ENCODE peak calls at places on chromosomes 16 and 17, in five cellular contexts. M, T, F, P and O are unnamed samples.

GRCh38 chr17:76982408-76983074 is 114.3 kb downstream of the MGAT5B start:
- DNase-seq in T (no peak), P (no peak), M (no peak), F (no peak), O (no peak)

GRCh38 chr16:57648125-57648524 is 19.7 kb downstream of the ADGRG1 start:
- DNase-seq in F (no peak), M (no peak), P (no peak), T (no peak), O (peak; percentile 34)

GRCh38 chr17:2055494-2056220 is 754 bp downstream of the HIC1 start:
- DNase-seq in P (peak; percentile 71), F (no peak), M (peak; percentile 99), T (no peak), O (no peak)

GRCh38 chr16:2008631-2009301 is 855 bp downstream of the ZNF598 start:
- DNase-seq in P (peak; percentile 84), T (no peak), M (peak; percentile 92), F (no peak), O (peak; percentile 34)

GRCh38 chr17:36092228-36092627 is 2.3 kb upstream of the CCL3 start:
- DNase-seq in F (no peak), T (no peak), M (no peak), P (no peak), O (peak; percentile 94)

GRCh38 chr17:61312406-61313295 is 87.0 kb upstream of the TBX2 start:
- DNase-seq in F (no peak), T (no peak), P (no peak), M (no peak), O (no peak)

GRCh38 chr17:80175411-80175810 is 5.6 kb downstream of the CARD14 start:
- DNase-seq in M (peak; percentile 74), T (peak; percentile 41), F (peak; percentile 54), P (peak; percentile 23), O (no peak)

GRCh38 chr16:47779201-47780016 is 318.3 kb downstream of the PHKB start:
- DNase-seq in F (no peak), M (peak; percentile 37), T (no peak), P (peak; percentile 45), O (peak; percentile 57)

GRCh38 chr16:29820730-29821662 is 734 bp downstream of the MVP start:
- DNase-seq in F (peak; percentile 77), P (peak; percentile 60), M (peak; percentile 89), T (no peak), O (peak; percentile 62)

GRCh38 chr17:61128671-61129115 is 270.9 kb upstream of the TBX2 start:
- DNase-seq in P (peak; percentile 62), F (no peak), M (no peak), T (no peak), O (no peak)

GRCh38 chr17:80855968-80856862 is 135.4 kb upstream of the CHMP6 start:
- DNase-seq in P (peak; percentile 99), T (peak; percentile 73), F (peak; percentile 96), M (peak; percentile 96), O (no peak)

GRCh38 chr16:66970775-66971725 is 10.0 kb downstream of the CES3 start:
- DNase-seq in M (peak; percentile 86), P (peak; percentile 66), T (no peak), F (no peak), O (no peak)

GRCh38 chr17:42378597-42379594 is 9.3 kb downstream of the STAT3 start:
- DNase-seq in M (peak; percentile 67), P (peak; percentile 64), T (no peak), F (no peak), O (no peak)

GRCh38 chr17:59311051-59311468 is 20.4 kb upstream of the YPEL2 start:
- DNase-seq in F (peak; percentile 63), P (peak; percentile 74), M (peak; percentile 63), T (peak; percentile 76), O (peak; percentile 72)

GRCh38 chr16:24976971-24977672 is 38.0 kb downstream of the ARHGAP17 start:
- DNase-seq in F (no peak), T (no peak), P (no peak), M (no peak), O (no peak)

GRCh38 chr16:24977673-24978065 is 37.5 kb downstream of the ARHGAP17 start:
- DNase-seq in M (peak; percentile 84), T (no peak), P (peak; percentile 81), F (no peak), O (no peak)

GRCh38 chr16:24980077-24980793 is 34.9 kb downstream of the ARHGAP17 start:
- DNase-seq in P (peak; percentile 29), M (no peak), T (no peak), F (no peak), O (no peak)

GRCh38 chr16:24976061-24976779 is 38.9 kb downstream of the ARHGAP17 start:
- DNase-seq in F (no peak), M (no peak), T (no peak), P (no peak), O (no peak)

GRCh38 chr16:24978370-24978914 is 36.7 kb downstream of the ARHGAP17 start:
- DNase-seq in T (no peak), M (no peak), P (peak; percentile 16), F (no peak), O (no peak)
- H3K4me2 ChIP-seq in T (no peak overlapping the region), M (peak overlapping the region; percentile 69), P (peak overlapping the region; percentile 87), F (peak overlapping the region; percentile 77), O (no peak overlapping the region)

GRCh38 chr17:48594412-48595106 is 980 bp upstream of the HOXB5 start:
- DNase-seq in F (no peak), P (no peak), M (no peak), T (no peak), O (no peak)
- H3K4me2 ChIP-seq in F (peak overlapping the region; percentile 64), P (no peak overlapping the region), M (no peak overlapping the region), T (peak overlapping the region; percentile 92), O (peak overlapping the region; percentile 99)

GRCh38 chr17:39939588-39940419 is 12.3 kb downstream of the LRRC3C start:
- DNase-seq in F (peak; percentile 66), P (peak; percentile 93), T (peak; percentile 68), M (peak; percentile 98), O (peak; percentile 92)

GRCh38 chr17:39937462-39937861 is 9.9 kb downstream of the LRRC3C start:
- DNase-seq in F (no peak), P (no peak), M (no peak), T (no peak), O (no peak)

GRCh38 chr17:39942076-39942475 is 14.5 kb downstream of the LRRC3C start:
- DNase-seq in P (no peak), F (no peak), M (peak; percentile 63), T (no peak), O (no peak)

GRCh38 chr17:39938140-39938869 is 10.8 kb downstream of the LRRC3C start:
- DNase-seq in P (no peak), F (no peak), M (no peak), T (no peak), O (no peak)

GRCh38 chr17:39939031-39939430 is 11.5 kb downstream of the LRRC3C start:
- DNase-seq in M (peak; percentile 81), P (peak; percentile 47), F (no peak), T (no peak), O (no peak)
- H3K4me2 ChIP-seq in M (peak overlapping the region; percentile 74), P (peak overlapping the region; percentile 83), F (no peak overlapping the region), T (no peak overlapping the region), O (no peak overlapping the region)

DNA sequence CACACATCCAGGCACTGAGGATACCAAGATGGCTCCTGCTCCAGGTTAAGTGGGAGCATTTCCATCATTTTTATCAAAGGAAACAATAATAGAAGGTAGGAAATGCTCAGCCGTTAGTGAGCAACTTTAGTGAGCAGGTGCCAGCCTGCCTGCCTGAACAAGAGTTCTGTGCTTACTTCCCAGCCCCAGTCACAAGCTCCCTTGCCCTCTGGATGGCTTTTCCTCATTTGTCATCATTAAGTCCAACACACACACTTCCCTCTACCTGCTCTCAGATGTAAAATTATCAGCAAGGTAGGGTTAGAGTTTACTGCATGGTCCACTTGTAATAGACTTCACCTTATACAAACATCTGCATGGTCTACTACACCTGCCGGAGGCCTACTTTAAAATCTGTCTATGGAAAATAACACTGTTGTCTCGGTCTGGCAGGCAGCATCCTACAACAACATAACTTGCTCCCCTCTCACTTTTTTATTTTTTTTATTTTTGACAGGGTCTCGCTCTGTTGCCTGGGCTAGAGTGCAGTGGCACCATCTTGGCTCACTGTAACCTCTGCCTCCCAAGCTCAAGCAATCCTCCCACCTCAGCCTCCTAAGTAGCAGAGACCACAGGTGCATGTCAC is 12.7 kb downstream of the TEX2 start:
- DNase-seq in T (no peak), M (no peak), P (no peak), F (no peak), O (no peak)
- H3K4me2 ChIP-seq in T (no peak overlapping the region), M (no peak overlapping the region), P (no peak overlapping the region), F (no peak overlapping the region), O (no peak overlapping the region)

DNA sequence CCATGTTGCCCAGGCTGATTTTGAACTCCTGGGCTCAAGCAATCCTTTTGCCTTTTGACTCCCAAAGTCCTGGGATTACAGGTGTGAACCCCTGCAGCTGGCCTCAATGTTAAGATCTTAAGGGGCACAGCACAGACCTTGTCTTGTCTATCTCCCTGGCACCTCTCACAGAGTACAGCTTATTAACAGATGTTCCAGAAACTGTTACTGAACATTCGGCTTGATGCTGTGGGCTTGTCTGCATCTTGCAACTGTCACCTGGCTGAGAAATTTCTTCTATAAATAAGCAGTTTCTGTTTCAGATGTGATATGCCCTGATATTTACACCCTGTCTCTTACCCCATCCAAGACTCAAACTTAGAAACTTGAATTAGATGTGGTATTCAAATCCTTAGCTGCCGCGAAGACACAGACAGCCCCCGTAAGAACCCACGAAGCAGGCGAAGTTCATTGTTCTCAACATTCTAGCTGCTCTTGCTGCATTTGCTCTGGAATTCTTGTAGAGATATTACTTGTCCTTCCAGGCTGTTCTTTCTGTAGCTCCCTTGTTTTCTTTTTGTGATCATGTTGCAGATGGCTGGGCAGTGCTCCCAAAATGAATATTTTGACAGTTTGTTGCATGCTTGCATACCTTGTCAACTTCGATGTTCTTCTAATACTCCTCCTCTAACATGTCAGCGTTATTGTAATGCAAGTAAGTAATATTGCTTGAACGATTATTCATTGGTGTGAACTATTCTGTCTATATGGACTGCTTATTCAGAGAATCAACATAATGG is at the start of gene TNFRSF17:
- DNase-seq in F (no peak), T (no peak), M (no peak), P (peak; percentile 38), O (peak; percentile 93)
- H3K4me2 ChIP-seq in F (no peak within 1 kb of the TSS), T (no peak within 1 kb of the TSS), M (peak within 1 kb of the TSS; percentile 0), P (peak within 1 kb of the TSS; percentile 42), O (peak within 1 kb of the TSS; percentile 98)

GRCh38 chr17:68204736-68205135 is 43.1 kb upstream of the AMZ2 start:
- DNase-seq in M (no peak), F (peak; percentile 38), T (peak; percentile 36), P (no peak), O (no peak)

GRCh38 chr17:68205251-68205807 is 42.5 kb upstream of the AMZ2 start:
- DNase-seq in T (peak; percentile 96), F (peak; percentile 91), M (peak; percentile 100), P (peak; percentile 94), O (peak; percentile 93)

GRCh38 chr17:68210570-68210969 is 37.3 kb upstream of the AMZ2 start:
- DNase-seq in M (no peak), P (no peak), T (no peak), F (no peak), O (no peak)

GRCh38 chr17:68207651-68208253 is 40.1 kb upstream of the AMZ2 start:
- DNase-seq in M (no peak), F (no peak), T (no peak), P (no peak), O (no peak)
- H3K4me2 ChIP-seq in M (no peak overlapping the region), F (no peak overlapping the region), T (peak overlapping the region; percentile 100), P (no peak overlapping the region), O (peak overlapping the region; percentile 74)

GRCh38 chr16:87778476-87778829 is 12.7 kb upstream of the KLHDC4 start:
- DNase-seq in P (no peak), F (no peak), T (no peak), M (no peak), O (no peak)
- H3K4me2 ChIP-seq in P (peak overlapping the region; percentile 6), F (peak overlapping the region; percentile 64), T (peak overlapping the region; percentile 66), M (peak overlapping the region; percentile 82), O (peak overlapping the region; percentile 73)